ENCODE peak calls at places on chromosome 20, in six cellular contexts. M is CD8-positive, alpha-beta T cell; O is CD4-positive, CD25-positive, alpha-beta regulatory T cell; F is fibroblast of lung; B is A673; T is DND-41. Q is an unnamed sample.

GRCh38 chr20:62289898-62290297 is 12.9 kb upstream of the ADRM1 start:
- DNase-seq in M (no peak), O (no peak), F (no peak), B (no peak), T (no peak), Q (no peak)

GRCh38 chr20:51447097-51447764 is 95.3 kb downstream of the NFATC2 start:
- DNase-seq in M (no peak), O (no peak), F (peak), B (peak), T (no peak), Q (no peak)

GRCh38 chr20:50582092-50582491 is 71.9 kb downstream of the PTPN1 start:
- DNase-seq in M (no peak), O (no peak), F (no peak), B (no peak), T (no peak), Q (no peak)

GRCh38 chr20:15146948-15147347 is 809.5 kb upstream of the FLRT3 start:
- DNase-seq in M (no peak), O (no peak), F (no peak), B (no peak), T (no peak), Q (no peak)

GRCh38 chr20:3753098-3753497 is 14.5 kb downstream of the ADISSP start:
- DNase-seq in M (peak), O (peak), F (peak), B (peak), T (peak), Q (peak)

GRCh38 chr20:59827138-59828056 is 106.0 kb downstream of the SYCP2 start:
- DNase-seq in M (no peak), O (no peak), F (no peak), B (no peak), T (no peak), Q (no peak)

GRCh38 chr20:17466641-17467040 is 64.5 kb downstream of the BFSP1 start:
- DNase-seq in M (no peak), O (no peak), F (no peak), B (no peak), T (no peak), Q (no peak)

GRCh38 chr20:4574356-4574690 is 147.4 kb upstream of the PRND start:
- DNase-seq in M (no peak), O (no peak), F (no peak), B (no peak), T (no peak), Q (no peak)

GRCh38 chr20:50628326-50628725 is 63.0 kb downstream of the RIPOR3 start:
- DNase-seq in M (no peak), O (no peak), F (no peak), B (peak), T (peak), Q (no peak)

GRCh38 chr20:36744764-36745191 is 1.1 kb downstream of the NDRG3 start:
- DNase-seq in M (no peak), O (no peak), F (peak), B (no peak), T (no peak), Q (no peak)
- H3K4me3 ChIP-seq in M (peak), O (peak), F (peak), B (peak), T (no peak), Q (no peak)

GRCh38 chr20:25532015-25532751 is 53.1 kb downstream of the NINL start:
- DNase-seq in M (no peak), O (no peak), F (no peak), B (no peak), T (no peak), Q (no peak)
- H3K4me3 ChIP-seq in M (no peak), O (no peak), F (no peak), B (no peak), T (no peak), Q (no peak)

GRCh38 chr20:43939762-43940121 is 25.1 kb downstream of the TOX2 start:
- DNase-seq in M (no peak), O (no peak), F (no peak), B (no peak), T (no peak), Q (no peak)
- H3K4me3 ChIP-seq in M (no peak), O (no peak), F (no peak), B (peak), T (no peak), Q (no peak)

GRCh38 chr20:25310268-25310920 is 62.5 kb downstream of the PYGB start:
- DNase-seq in M (peak), O (peak), F (peak), B (peak), T (peak), Q (peak)
- H3K4me3 ChIP-seq in M (no peak), O (peak), F (peak), B (no peak), T (no peak), Q (peak)

DNA sequence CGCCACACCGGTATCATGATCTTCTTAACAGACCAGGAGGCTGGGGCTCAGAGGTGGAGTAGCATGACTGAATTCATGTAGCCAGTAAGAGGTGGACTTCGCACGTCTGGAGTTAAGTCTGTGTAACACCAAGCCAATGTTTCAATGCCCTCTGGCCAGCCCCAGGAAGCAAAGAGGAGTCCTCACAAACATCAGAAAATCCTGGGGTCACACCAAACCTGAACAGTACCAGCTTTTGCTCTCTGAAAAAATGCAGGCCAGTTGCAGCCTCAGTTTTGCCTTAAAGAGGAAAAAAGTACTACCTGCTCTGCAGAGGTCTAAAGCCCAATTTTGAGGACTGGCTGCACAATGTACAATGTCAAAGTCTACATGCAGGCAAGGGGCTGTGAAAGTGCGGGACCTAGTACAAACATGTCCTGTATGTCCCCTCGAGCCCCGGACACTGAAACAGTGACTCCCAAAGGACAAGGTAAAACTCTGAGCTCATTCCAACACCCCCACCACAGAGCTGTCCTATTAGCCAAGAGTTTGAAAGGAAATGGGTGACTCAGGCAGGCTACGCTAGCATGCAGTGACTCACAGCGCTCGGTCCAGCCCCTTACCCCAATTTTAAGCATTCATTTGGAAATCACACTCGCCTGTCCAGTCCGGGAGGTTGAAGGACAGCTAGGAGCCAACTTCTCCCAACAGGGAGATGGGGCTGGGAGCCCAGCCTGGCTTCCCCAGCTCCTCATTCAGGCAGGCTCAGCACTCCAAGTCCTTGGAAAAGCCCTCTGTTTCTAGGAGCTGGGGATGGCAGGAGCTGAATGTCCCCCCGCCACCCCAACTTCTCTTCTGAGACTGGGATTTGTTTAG is 4.1 kb downstream of the SDC4 start:
- DNase-seq in M (no peak), O (no peak), F (peak), B (peak), T (no peak), Q (no peak)
- H3K4me3 ChIP-seq in M (no peak), O (no peak), F (peak), B (no peak), T (no peak), Q (no peak)